ENCODE peak calls at places on chromosomes 2 and 18, in six cellular contexts. One of them, this sample, is unnamed.
A peak's percentile ranks its signal among the peaks of the same experiment; 100 is the strongest.

GRCh38 chr18:5729983-5730699 is 165.2 kb downstream of the TMEM200C start:
- DNase-seq in activated gamma-delta T cell treated with Interleukin-2 at 50 U/mL for 16 hours: no peak
- DNase-seq in NCI-H1694 treated with DMSO at 0.1 percent for 48 hours: no peak
- DNase-seq in ACHN: no peak
- DNase-seq in endothelial cell: no peak
- DNase-seq in germinal center: no peak
- DNase-seq in this sample: no peak

GRCh38 chr2:89850481-89850880 is 1159.0 kb downstream of the RPIA start:
- DNase-seq in endothelial cell: no peak
- DNase-seq in NCI-H1694 treated with DMSO at 0.1 percent for 48 hours: no peak
- DNase-seq in ACHN: no peak
- DNase-seq in germinal center: no peak
- DNase-seq in activated gamma-delta T cell treated with Interleukin-2 at 50 U/mL for 16 hours: no peak
- DNase-seq in this sample: no peak

GRCh38 chr2:239190346-239190745 is 210.5 kb downstream of the HDAC4 start:
- DNase-seq in ACHN: no peak
- DNase-seq in NCI-H1694 treated with DMSO at 0.1 percent for 48 hours: no peak
- DNase-seq in germinal center: no peak
- DNase-seq in activated gamma-delta T cell treated with Interleukin-2 at 50 U/mL for 16 hours: no peak
- DNase-seq in endothelial cell: no peak
- DNase-seq in this sample: no peak

GRCh38 chr2:114025030-114025429 is 135.1 kb downstream of the ACTR3 start:
- DNase-seq in ACHN: no peak
- DNase-seq in endothelial cell: no peak
- DNase-seq in germinal center: no peak
- DNase-seq in NCI-H1694 treated with DMSO at 0.1 percent for 48 hours: no peak
- DNase-seq in activated gamma-delta T cell treated with Interleukin-2 at 50 U/mL for 16 hours: no peak
- DNase-seq in this sample: no peak

GRCh38 chr2:60957643-60958042 is 59.9 kb upstream of the PEX13 start:
- DNase-seq in endothelial cell: no peak
- DNase-seq in NCI-H1694 treated with DMSO at 0.1 percent for 48 hours: no peak
- DNase-seq in germinal center: no peak
- DNase-seq in activated gamma-delta T cell treated with Interleukin-2 at 50 U/mL for 16 hours: no peak
- DNase-seq in ACHN: no peak
- DNase-seq in this sample: no peak

GRCh38 chr2:78061301-78061700 is 539.1 kb upstream of the LRRTM4 start:
- DNase-seq in endothelial cell: no peak
- DNase-seq in NCI-H1694 treated with DMSO at 0.1 percent for 48 hours: no peak
- DNase-seq in germinal center: no peak
- DNase-seq in ACHN: no peak
- DNase-seq in activated gamma-delta T cell treated with Interleukin-2 at 50 U/mL for 16 hours: no peak
- DNase-seq in this sample: no peak

GRCh38 chr2:176589287-176589686 is 320.0 kb downstream of the MTX2 start:
- DNase-seq in germinal center: no peak
- DNase-seq in activated gamma-delta T cell treated with Interleukin-2 at 50 U/mL for 16 hours: no peak
- DNase-seq in endothelial cell: no peak
- DNase-seq in NCI-H1694 treated with DMSO at 0.1 percent for 48 hours: no peak
- DNase-seq in ACHN: no peak
- DNase-seq in this sample: no peak

GRCh38 chr18:33746261-33746660 is 168.2 kb downstream of the ASXL3 start:
- DNase-seq in endothelial cell: no peak
- DNase-seq in germinal center: no peak
- DNase-seq in NCI-H1694 treated with DMSO at 0.1 percent for 48 hours: no peak
- DNase-seq in ACHN: no peak
- DNase-seq in activated gamma-delta T cell treated with Interleukin-2 at 50 U/mL for 16 hours: no peak
- DNase-seq in this sample: no peak

GRCh38 chr2:54772110-54772509 is 48.6 kb downstream of the EML6 start:
- DNase-seq in endothelial cell: no peak
- DNase-seq in germinal center: no peak
- DNase-seq in activated gamma-delta T cell treated with Interleukin-2 at 50 U/mL for 16 hours: no peak
- DNase-seq in ACHN: peak; percentile 54
- DNase-seq in NCI-H1694 treated with DMSO at 0.1 percent for 48 hours: no peak
- DNase-seq in this sample: no peak

GRCh38 chr18:21513292-21513691 is 87.2 kb downstream of the ESCO1 start:
- DNase-seq in activated gamma-delta T cell treated with Interleukin-2 at 50 U/mL for 16 hours: no peak
- DNase-seq in endothelial cell: no peak
- DNase-seq in ACHN: no peak
- DNase-seq in NCI-H1694 treated with DMSO at 0.1 percent for 48 hours: no peak
- DNase-seq in germinal center: no peak
- DNase-seq in this sample: no peak

GRCh38 chr18:3061581-3062416 is 48.9 kb upstream of the LPIN2 start:
- DNase-seq in ACHN: no peak
- DNase-seq in endothelial cell: no peak
- DNase-seq in germinal center: no peak
- DNase-seq in activated gamma-delta T cell treated with Interleukin-2 at 50 U/mL for 16 hours: peak; percentile 34
- DNase-seq in NCI-H1694 treated with DMSO at 0.1 percent for 48 hours: no peak
- DNase-seq in this sample: no peak

GRCh38 chr18:32042337-32042736 is 23.7 kb downstream of the RNF125 start:
- DNase-seq in ACHN: no peak
- DNase-seq in NCI-H1694 treated with DMSO at 0.1 percent for 48 hours: no peak
- DNase-seq in activated gamma-delta T cell treated with Interleukin-2 at 50 U/mL for 16 hours: no peak
- DNase-seq in germinal center: peak; percentile 7
- DNase-seq in endothelial cell: no peak
- DNase-seq in this sample: no peak

GRCh38 chr2:124080281-124081153 is 55.4 kb downstream of the CNTNAP5 start:
- DNase-seq in endothelial cell: no peak
- DNase-seq in NCI-H1694 treated with DMSO at 0.1 percent for 48 hours: no peak
- DNase-seq in ACHN: no peak
- DNase-seq in germinal center: no peak
- DNase-seq in activated gamma-delta T cell treated with Interleukin-2 at 50 U/mL for 16 hours: no peak
- DNase-seq in this sample: no peak

GRCh38 chr2:18787726-18788125 is 198.4 kb upstream of the NT5C1B start:
- DNase-seq in ACHN: peak; percentile 42
- DNase-seq in NCI-H1694 treated with DMSO at 0.1 percent for 48 hours: no peak
- DNase-seq in endothelial cell: no peak
- DNase-seq in germinal center: no peak
- DNase-seq in activated gamma-delta T cell treated with Interleukin-2 at 50 U/mL for 16 hours: no peak
- DNase-seq in this sample: no peak

GRCh38 chr18:3008546-3008945 is 4.4 kb downstream of the LPIN2 start:
- DNase-seq in germinal center: no peak
- DNase-seq in NCI-H1694 treated with DMSO at 0.1 percent for 48 hours: no peak
- DNase-seq in ACHN: peak; percentile 19
- DNase-seq in endothelial cell: no peak
- DNase-seq in activated gamma-delta T cell treated with Interleukin-2 at 50 U/mL for 16 hours: no peak
- DNase-seq in this sample: no peak

GRCh38 chr18:9333441-9334350 is 877 bp upstream of the TWSG1 start:
- DNase-seq in activated gamma-delta T cell treated with Interleukin-2 at 50 U/mL for 16 hours: peak; percentile 26
- DNase-seq in ACHN: peak; percentile 63
- DNase-seq in germinal center: no peak
- DNase-seq in NCI-H1694 treated with DMSO at 0.1 percent for 48 hours: no peak
- DNase-seq in endothelial cell: no peak
- DNase-seq in this sample: peak; percentile 18

GRCh38 chr2:71963295-71963694 is 184.4 kb downstream of the CYP26B1 start:
- DNase-seq in germinal center: no peak
- DNase-seq in NCI-H1694 treated with DMSO at 0.1 percent for 48 hours: no peak
- DNase-seq in endothelial cell: no peak
- DNase-seq in ACHN: no peak
- DNase-seq in activated gamma-delta T cell treated with Interleukin-2 at 50 U/mL for 16 hours: no peak
- DNase-seq in this sample: no peak

GRCh38 chr2:44579136-44579836 is 217.5 kb downstream of the CAMKMT start:
- DNase-seq in germinal center: no peak
- DNase-seq in activated gamma-delta T cell treated with Interleukin-2 at 50 U/mL for 16 hours: no peak
- DNase-seq in ACHN: no peak
- DNase-seq in NCI-H1694 treated with DMSO at 0.1 percent for 48 hours: no peak
- DNase-seq in endothelial cell: no peak
- DNase-seq in this sample: no peak

GRCh38 chr2:128293870-128294455 is 24.7 kb downstream of the HS6ST1 start:
- DNase-seq in germinal center: no peak
- DNase-seq in NCI-H1694 treated with DMSO at 0.1 percent for 48 hours: no peak
- DNase-seq in ACHN: no peak
- DNase-seq in activated gamma-delta T cell treated with Interleukin-2 at 50 U/mL for 16 hours: no peak
- DNase-seq in endothelial cell: no peak
- DNase-seq in this sample: no peak

This sample was measured in HEK293T.